ENCODE peak calls at places on chromosomes 7 and 10, in seven cellular contexts. X, S, Y, R, V, E and H are unnamed samples.

GRCh38 chr7:41110186-41110585 is 592.7 kb downstream of the INHBA start:
- DNase-seq in X (no peak), S (peak), Y (no peak), R (no peak), V (no peak), E (peak), H (no peak)

GRCh38 chr7:33534830-33535229 is 370.5 kb upstream of the BMPER start:
- DNase-seq in X (no peak), S (peak), Y (no peak), R (no peak), V (peak), E (no peak), H (no peak)

GRCh38 chr10:100744980-100745881 is at the start of gene PAX2:
- DNase-seq in X (no peak), S (no peak), Y (no peak), R (no peak), V (no peak), E (no peak), H (no peak)

GRCh38 chr10:98676895-98677294 is 230.2 kb upstream of the HPS1 start:
- DNase-seq in X (no peak), S (no peak), Y (no peak), R (no peak), V (no peak), E (no peak), H (no peak)

GRCh38 chr10:95987685-95988426 is 55.5 kb upstream of the CCNJ start:
- DNase-seq in X (no peak), S (no peak), Y (no peak), R (no peak), V (no peak), E (no peak), H (no peak)

GRCh38 chr7:115533785-115534184 is 496.8 kb downstream of the TFEC start:
- DNase-seq in X (no peak), S (no peak), Y (no peak), R (no peak), V (peak), E (no peak), H (no peak)

GRCh38 chr10:73413108-73413527 is 740 bp downstream of the ANXA7 start:
- DNase-seq in X (no peak), S (peak), Y (peak), R (peak), V (no peak), E (no peak), H (peak)

GRCh38 chr10:47326306-47326926 is 4.2 kb downstream of the GDF2 start:
- DNase-seq in X (no peak), S (no peak), Y (no peak), R (no peak), V (no peak), E (no peak), H (no peak)

GRCh38 chr10:122861724-122862161 is 16.1 kb upstream of the CUZD1 start:
- DNase-seq in X (no peak), S (peak), Y (no peak), R (no peak), V (peak), E (peak), H (no peak)

GRCh38 chr10:8544057-8544380 is 489.5 kb downstream of the GATA3 start:
- DNase-seq in X (no peak), S (no peak), Y (no peak), R (no peak), V (no peak), E (peak), H (no peak)

GRCh38 chr7:36298145-36298544 is 91.5 kb upstream of the ANLN start:
- DNase-seq in X (no peak), S (no peak), Y (no peak), R (no peak), V (no peak), E (no peak), H (no peak)

GRCh38 chr7:96657347-96658010 is 52.2 kb downstream of the SEM1 start:
- DNase-seq in X (no peak), S (no peak), Y (no peak), R (no peak), V (peak), E (no peak), H (no peak)

GRCh38 chr10:100653957-100654834 is 91.2 kb upstream of the PAX2 start:
- DNase-seq in X (no peak), S (no peak), Y (no peak), R (no peak), V (peak), E (no peak), H (no peak)

GRCh38 chr7:16740996-16741395 is 12.6 kb upstream of the TSPAN13 start:
- DNase-seq in X (no peak), S (no peak), Y (no peak), R (no peak), V (no peak), E (no peak), H (no peak)

GRCh38 chr7:18019562-18019961 is 8.1 kb downstream of the PRPS1L1 start:
- DNase-seq in X (no peak), S (peak), Y (no peak), R (no peak), V (peak), E (peak), H (no peak)

GRCh38 chr7:124196519-124196918 is 163.7 kb upstream of the TMEM229A start:
- DNase-seq in X (no peak), S (no peak), Y (no peak), R (no peak), V (no peak), E (no peak), H (no peak)

GRCh38 chr10:87734987-87735827 is 75.5 kb downstream of the PAPSS2 start:
- DNase-seq in X (no peak), S (peak), Y (no peak), R (no peak), V (peak), E (peak), H (peak)

GRCh38 chr7:22663721-22664120 is 63.3 kb upstream of the IL6 start:
- DNase-seq in X (no peak), S (no peak), Y (no peak), R (no peak), V (no peak), E (no peak), H (no peak)

GRCh38 chr10:44380829-44381600 is 3.9 kb downstream of the CXCL12 start:
- DNase-seq in X (no peak), S (no peak), Y (no peak), R (no peak), V (no peak), E (no peak), H (peak)

GRCh38 chr10:47088656-47089354 is 177.6 kb downstream of the PTPN20 start:
- DNase-seq in X (no peak), S (no peak), Y (no peak), R (no peak), V (peak), E (no peak), H (no peak)

GRCh38 chr10:110208614-110209398 is 1.4 kb downstream of the MXI1 start:
- DNase-seq in X (no peak), S (no peak), Y (peak), R (no peak), V (peak), E (peak), H (no peak)

GRCh38 chr7:84524714-84525694 is 330.4 kb upstream of the SEMA3A start:
- DNase-seq in X (no peak), S (peak), Y (no peak), R (no peak), V (peak), E (peak), H (no peak)

GRCh38 chr7:155987681-155988080 is 175.4 kb upstream of the SHH start:
- DNase-seq in X (peak), S (no peak), Y (no peak), R (no peak), V (no peak), E (no peak), H (no peak)

GRCh38 chr7:5743803-5744202 is 37.7 kb downstream of the RNF216 start:
- DNase-seq in X (no peak), S (no peak), Y (no peak), R (no peak), V (no peak), E (no peak), H (no peak)

GRCh38 chr10:8070440-8070839 is 16.0 kb downstream of the GATA3 start:
- DNase-seq in X (no peak), S (no peak), Y (no peak), R (no peak), V (no peak), E (peak), H (no peak)

GRCh38 chr10:91146146-91146545 is 74.3 kb upstream of the PCGF5 start:
- DNase-seq in X (no peak), S (no peak), Y (no peak), R (no peak), V (no peak), E (no peak), H (no peak)